ENCODE peak calls at places on chromosomes 2 and 18, in six cellular contexts. P is OCI-LY7, T is heart right ventricle, K is upper lobe of right lung, E is neural progenitor cell, H is endodermal cell. Q is an unnamed sample. For H3K4me1, the result is how much of the 10 kb centered on the place peaks cover.

GRCh38 chr18:9516437-9517064 is 41.2 kb downstream of the RALBP1 start:
- DNase-seq in P (peak), H (no peak), K (no peak), T (no peak), E (peak), Q (no peak)

GRCh38 chr2:236052926-236053846 is 115.0 kb downstream of the GBX2 start:
- DNase-seq in T (no peak), H (peak), E (peak), P (no peak), K (no peak), Q (no peak)

GRCh38 chr18:79628416-79629248 is 51.0 kb upstream of the CTDP1 start:
- DNase-seq in H (no peak), K (peak), E (no peak), P (no peak), T (no peak), Q (no peak)

GRCh38 chr2:20156826-20157605 is 67.9 kb downstream of the SDC1 start:
- DNase-seq in E (no peak), P (no peak), T (no peak), H (no peak), K (no peak), Q (no peak)

GRCh38 chr2:225668606-225669266 is 269.2 kb downstream of the NYAP2 start:
- DNase-seq in P (peak), T (peak), E (peak), K (no peak), H (no peak), Q (peak)

GRCh38 chr18:9952633-9953416 is 39.0 kb downstream of the VAPA start:
- DNase-seq in K (no peak), E (no peak), T (no peak), H (no peak), P (no peak), Q (no peak)

GRCh38 chr2:128577141-128577930 is 258.7 kb upstream of the HS6ST1 start:
- DNase-seq in P (no peak), E (no peak), H (no peak), K (peak), T (no peak), Q (no peak)

GRCh38 chr2:134861173-134861572 is 22.8 kb downstream of the ACMSD start:
- DNase-seq in T (no peak), K (no peak), E (no peak), H (no peak), P (no peak), Q (no peak)

DNA sequence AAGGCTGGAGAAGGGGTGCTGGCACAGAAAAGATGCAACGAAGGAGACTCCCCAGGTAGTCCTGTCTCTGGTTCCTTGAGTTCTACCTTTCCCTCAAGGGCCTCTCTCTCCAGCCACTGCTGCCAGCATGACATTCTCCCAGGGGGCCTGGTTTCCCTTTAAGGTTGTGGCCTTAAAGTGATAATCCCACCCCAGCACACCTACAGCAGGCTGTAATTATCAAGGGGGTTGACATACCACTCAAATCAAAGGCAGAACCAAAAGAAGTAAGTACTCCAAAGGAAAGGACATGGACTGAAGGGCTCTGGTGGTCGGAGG is 127.4 kb upstream of the MSH6 start:
- DNase-seq in E (no peak), K (no peak), P (peak), T (no peak), H (peak), Q (no peak)
- H3K4me3 ChIP-seq in E (no peak), K (no peak), P (peak), T (no peak), H (no peak), Q (no peak)

GRCh38 chr2:26245810-26246209 is 1.1 kb downstream of the HADHB start:
- DNase-seq in P (peak), T (no peak), H (no peak), K (no peak), E (no peak), Q (no peak)
- H3K4me1 ChIP-seq in P (under half), T (under half), H (under half), K (under half), E (under half), Q (under half)

GRCh38 chr2:9256147-9256546 is 49.5 kb downstream of the ASAP2 start:
- DNase-seq in K (no peak), E (no peak), T (no peak), H (no peak), P (no peak), Q (no peak)
- H3K4me3 ChIP-seq in K (no peak), E (no peak), T (no peak), H (no peak), P (no peak), Q (no peak)

GRCh38 chr2:204008352-204008751 is 71.8 kb downstream of the ICOS start:
- DNase-seq in H (no peak), K (no peak), E (no peak), P (no peak), T (no peak), Q (no peak)

GRCh38 chr2:204015118-204015842 is 78.7 kb downstream of the ICOS start:
- DNase-seq in E (no peak), P (no peak), T (no peak), K (no peak), H (no peak), Q (no peak)

GRCh38 chr2:204010611-204011560 is 74.3 kb downstream of the ICOS start:
- DNase-seq in E (no peak), K (no peak), T (no peak), H (no peak), P (peak), Q (no peak)

DNA sequence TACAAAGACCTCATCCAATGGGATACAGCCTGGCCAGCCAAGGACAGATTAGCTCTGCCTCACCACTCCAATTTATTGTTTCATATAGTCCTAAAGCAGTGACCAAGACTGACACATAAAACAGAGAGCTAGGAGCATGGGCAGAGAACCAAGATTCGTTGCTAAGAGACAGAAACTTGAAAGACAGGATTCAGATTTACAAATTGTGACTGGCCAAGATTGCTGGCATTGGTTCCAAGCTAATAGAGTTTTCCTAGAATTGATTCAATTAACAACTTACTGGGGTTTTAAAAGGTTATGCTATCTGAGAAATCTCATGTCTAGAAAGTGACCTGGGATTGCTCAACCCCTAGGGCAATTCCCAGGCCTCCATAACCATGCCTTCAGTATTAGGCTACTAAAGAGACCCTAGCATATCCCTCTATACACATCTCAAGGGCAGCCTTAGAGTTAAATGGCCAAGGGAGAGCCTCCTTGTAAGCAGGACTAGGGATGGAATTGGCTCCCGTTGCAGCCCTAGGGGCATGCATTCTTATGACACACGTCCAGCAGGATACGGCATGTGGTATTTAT is 75.6 kb downstream of the ICOS start:
- DNase-seq in P (no peak), H (no peak), T (no peak), K (no peak), E (no peak), Q (no peak)
- H3K4me1 ChIP-seq in P (under half), H (under half), T (under half), K (under half), E (under half), Q (under half)